ENCODE peak calls at places on chromosomes 11 and 22, in six cellular contexts. U, H, O, R, E and V are unnamed samples.
A peak's percentile ranks its signal among the peaks of the same experiment; 100 is the strongest.

GRCh38 chr11:75786101-75786736 is 17.6 kb downstream of the DGAT2 start:
- DNase-seq in E (no peak), O (no peak), U (no peak), R (no peak), H (no peak), V (no peak)

GRCh38 chr22:19832476-19833108 is 22.1 kb downstream of the GNB1L start:
- DNase-seq in R (no peak), O (no peak), E (no peak), U (no peak), H (no peak), V (no peak)

GRCh38 chr11:134373591-134374052 is 38.4 kb downstream of the B3GAT1 start:
- DNase-seq in O (no peak), U (no peak), R (no peak), H (no peak), E (no peak), V (no peak)

GRCh38 chr11:10322401-10322800 is 17.5 kb downstream of the ADM start:
- DNase-seq in H (no peak), U (no peak), O (no peak), R (no peak), E (no peak), V (no peak)

GRCh38 chr11:84384637-84385227 is 1098.6 kb upstream of the CCDC90B start:
- DNase-seq in R (peak; percentile 64), O (peak; percentile 35), H (peak; percentile 31), U (peak; percentile 10), E (peak; percentile 48), V (no peak)

GRCh38 chr22:38465673-38466490 is 2.0 kb upstream of the KDELR3 start:
- DNase-seq in E (no peak), R (no peak), O (no peak), U (no peak), H (no peak), V (no peak)

GRCh38 chr11:577611-577894 is 1.3 kb downstream of the PHRF1 start:
- DNase-seq in E (no peak), U (no peak), H (no peak), O (no peak), R (no peak), V (no peak)

GRCh38 chr11:57597971-57598830 is 716 bp downstream of the SERPING1 start:
- DNase-seq in U (no peak), H (no peak), E (no peak), R (peak; percentile 92), O (no peak), V (no peak)

GRCh38 chr11:60125962-60126585 is 37.6 kb downstream of the MS4A2 start:
- DNase-seq in H (peak; percentile 40), E (no peak), U (no peak), R (no peak), O (no peak), V (no peak)

GRCh38 chr11:8225589-8226036 is 38.1 kb downstream of the LMO1 start:
- DNase-seq in R (peak; percentile 82), E (peak; percentile 15), O (peak; percentile 59), U (peak; percentile 81), H (peak; percentile 43), V (peak; percentile 35)

GRCh38 chr22:23913306-23913660 is 19.1 kb downstream of the MIF start:
- DNase-seq in E (no peak), O (no peak), U (no peak), R (no peak), H (no peak), V (no peak)

GRCh38 chr22:37609240-37610152 is 862 bp downstream of the GGA1 start:
- DNase-seq in H (no peak), U (no peak), R (peak; percentile 38), E (no peak), O (peak; percentile 29), V (no peak)

GRCh38 chr11:68660066-68660810 is 24.1 kb upstream of the GAL start:
- DNase-seq in R (no peak), U (no peak), H (no peak), O (no peak), E (no peak), V (no peak)

GRCh38 chr11:130223291-130223971 is 63.8 kb downstream of the ST14 start:
- DNase-seq in H (no peak), U (no peak), O (no peak), E (no peak), R (no peak), V (no peak)

GRCh38 chr22:38137876-38138687 is 27.6 kb upstream of the BAIAP2L2 start:
- DNase-seq in E (no peak), O (no peak), H (no peak), R (no peak), U (no peak), V (no peak)

GRCh38 chr11:15038963-15039362 is 34.4 kb upstream of the CALCB start:
- DNase-seq in E (no peak), R (peak; percentile 27), U (no peak), H (no peak), O (peak; percentile 19), V (no peak)

GRCh38 chr11:132278801-132279574 is 908.6 kb downstream of the NTM start:
- DNase-seq in R (peak; percentile 86), E (no peak), H (peak; percentile 75), U (no peak), O (peak; percentile 4), V (no peak)

GRCh38 chr11:19679952-19680823 is 32.4 kb upstream of the NAV2 start:
- DNase-seq in H (peak; percentile 96), O (peak; percentile 98), R (peak; percentile 84), E (peak; percentile 79), U (peak; percentile 81), V (no peak)

GRCh38 chr11:298406-299065 is 790 bp downstream of the IFITM5 start:
- DNase-seq in R (no peak), H (no peak), U (no peak), E (no peak), O (no peak), V (no peak)

GRCh38 chr11:61026121-61027031 is 54.9 kb downstream of the CD6 start:
- DNase-seq in U (no peak), O (no peak), R (no peak), H (no peak), E (no peak), V (peak; percentile 86)

GRCh38 chr11:342328-342727 is 21.7 kb upstream of the IFITM3 start:
- DNase-seq in E (no peak), H (peak; percentile 96), U (no peak), R (no peak), O (no peak), V (no peak)

GRCh38 chr11:64864473-64865285 is 13.7 kb downstream of the EHD1 start:
- DNase-seq in H (no peak), E (no peak), R (no peak), O (peak; percentile 75), U (no peak), V (peak; percentile 24)

GRCh38 chr22:47307326-47307725 is 544.9 kb downstream of the TBC1D22A start:
- DNase-seq in O (no peak), E (no peak), U (no peak), H (no peak), R (no peak), V (no peak)

GRCh38 chr11:30016588-30017363 is at the start of gene KCNA4:
- DNase-seq in E (peak; percentile 15), H (peak; percentile 11), U (no peak), O (no peak), R (peak; percentile 76), V (no peak)

GRCh38 chr11:46903846-46904245 is 14.5 kb downstream of the LRP4 start:
- DNase-seq in U (no peak), R (no peak), O (no peak), E (no peak), H (peak; percentile 34), V (no peak)

GRCh38 chr22:31286360-31287255 is 5.7 kb downstream of the PIK3IP1 start:
- DNase-seq in U (no peak), E (no peak), H (no peak), O (peak; percentile 60), R (no peak), V (peak; percentile 87)

GRCh38 chr11:18367431-18367830 is 26.9 kb upstream of the LDHA start:
- DNase-seq in E (no peak), H (no peak), U (no peak), O (no peak), R (no peak), V (no peak)

GRCh38 chr22:35677460-35678187 is 29.4 kb downstream of the APOL6 start:
- DNase-seq in E (no peak), U (no peak), H (no peak), R (no peak), O (no peak), V (no peak)

GRCh38 chr11:70578831-70579230 is 180.5 kb downstream of the CTTN start:
- DNase-seq in H (no peak), U (no peak), O (no peak), R (no peak), E (no peak), V (no peak)

GRCh38 chr22:42645341-42645937 is 3.8 kb downstream of the CYB5R3 start:
- DNase-seq in H (no peak), E (no peak), O (no peak), R (no peak), U (no peak), V (no peak)

GRCh38 chr11:87347860-87348259 is 310.1 kb downstream of the TMEM135 start:
- DNase-seq in U (no peak), H (no peak), O (no peak), E (no peak), R (no peak), V (no peak)

GRCh38 chr22:34878996-34879395 is 187.0 kb upstream of the ISX start:
- DNase-seq in E (no peak), H (no peak), U (no peak), R (peak; percentile 66), O (no peak), V (no peak)

GRCh38 chr11:31492320-31492913 is 17.0 kb downstream of the IMMP1L start:
- DNase-seq in H (no peak), E (no peak), O (no peak), U (no peak), R (no peak), V (no peak)

GRCh38 chr11:8335683-8336082 is 72.0 kb upstream of the LMO1 start:
- DNase-seq in O (no peak), R (no peak), E (no peak), H (no peak), U (no peak), V (no peak)

GRCh38 chr11:33375688-33376311 is 118.6 kb downstream of the HIPK3 start:
- DNase-seq in O (peak; percentile 46), R (peak; percentile 43), E (no peak), U (no peak), H (no peak), V (no peak)

GRCh38 chr11:45665206-45665932 is at the start of gene CHST1:
- DNase-seq in U (peak; percentile 48), O (peak; percentile 37), E (no peak), R (no peak), H (no peak), V (no peak)

GRCh38 chr11:132409591-132410375 is 1039.4 kb downstream of the NTM start:
- DNase-seq in H (no peak), R (no peak), E (peak; percentile 10), O (no peak), U (no peak), V (no peak)

GRCh38 chr11:47183969-47184368 is 2.3 kb downstream of the PACSIN3 start:
- DNase-seq in U (no peak), R (no peak), H (no peak), O (no peak), E (no peak), V (no peak)